ENCODE peak calls at places on chromosome 3, in seven cellular contexts. One of them, this sample, is unnamed. For H3K27me3, the result is how much of the 10 kb centered on the place peaks cover.

GRCh38 chr3:138187296-138188012 is at the start of gene ARMC8:
- DNase-seq in breast epithelium: peak
- DNase-seq in spleen: peak
- DNase-seq in sigmoid colon: peak
- DNase-seq in upper lobe of left lung: peak
- DNase-seq in prostate gland: peak
- DNase-seq in H1: peak
- DNase-seq in this sample: no peak

GRCh38 chr3:10526366-10526765 is 21.0 kb upstream of the ATP2B2 start:
- DNase-seq in spleen: no peak
- DNase-seq in upper lobe of left lung: no peak
- DNase-seq in breast epithelium: no peak
- DNase-seq in H1: peak
- DNase-seq in sigmoid colon: peak
- DNase-seq in prostate gland: no peak
- DNase-seq in this sample: no peak

GRCh38 chr3:48619541-48620524 is 1.7 kb downstream of the TMEM89 start:
- DNase-seq in upper lobe of left lung: no peak
- DNase-seq in H1: no peak
- DNase-seq in prostate gland: peak
- DNase-seq in breast epithelium: no peak
- DNase-seq in spleen: no peak
- DNase-seq in sigmoid colon: no peak
- DNase-seq in this sample: no peak

GRCh38 chr3:58016710-58017109 is 8.5 kb downstream of the FLNB start:
- DNase-seq in prostate gland: no peak
- DNase-seq in sigmoid colon: no peak
- DNase-seq in H1: no peak
- DNase-seq in spleen: no peak
- DNase-seq in breast epithelium: no peak
- DNase-seq in upper lobe of left lung: no peak
- DNase-seq in this sample: no peak

GRCh38 chr3:177836671-177837070 is 639.4 kb upstream of the TBL1XR1 start:
- DNase-seq in breast epithelium: no peak
- DNase-seq in spleen: no peak
- DNase-seq in sigmoid colon: no peak
- DNase-seq in upper lobe of left lung: no peak
- DNase-seq in prostate gland: no peak
- DNase-seq in H1: no peak
- DNase-seq in this sample: no peak

GRCh38 chr3:81531256-81531655 is 230.2 kb downstream of the GBE1 start:
- DNase-seq in H1: no peak
- DNase-seq in breast epithelium: no peak
- DNase-seq in sigmoid colon: no peak
- DNase-seq in prostate gland: no peak
- DNase-seq in spleen: no peak
- DNase-seq in upper lobe of left lung: no peak
- DNase-seq in this sample: no peak

GRCh38 chr3:104717828-104718196 is 648.9 kb upstream of the ALCAM start:
- DNase-seq in upper lobe of left lung: no peak
- DNase-seq in spleen: no peak
- DNase-seq in H1: no peak
- DNase-seq in prostate gland: no peak
- DNase-seq in breast epithelium: no peak
- DNase-seq in sigmoid colon: no peak
- DNase-seq in this sample: no peak

GRCh38 chr3:196169836-196170240 is 41.4 kb downstream of the ZDHHC19 start:
- DNase-seq in sigmoid colon: no peak
- DNase-seq in upper lobe of left lung: peak
- DNase-seq in breast epithelium: no peak
- DNase-seq in spleen: peak
- DNase-seq in H1: no peak
- DNase-seq in prostate gland: no peak
- DNase-seq in this sample: no peak

GRCh38 chr3:11944052-11944673 is 60.0 kb upstream of the SYN2 start:
- DNase-seq in H1: peak
- DNase-seq in spleen: no peak
- DNase-seq in upper lobe of left lung: no peak
- DNase-seq in prostate gland: no peak
- DNase-seq in breast epithelium: no peak
- DNase-seq in sigmoid colon: no peak
- DNase-seq in this sample: no peak

GRCh38 chr3:128956440-128956839 is 37.4 kb downstream of the CFAP92 start:
- DNase-seq in prostate gland: no peak
- DNase-seq in breast epithelium: no peak
- DNase-seq in H1: no peak
- DNase-seq in spleen: peak
- DNase-seq in sigmoid colon: no peak
- DNase-seq in upper lobe of left lung: no peak
- DNase-seq in this sample: no peak

GRCh38 chr3:194517333-194517732 is 30.5 kb upstream of the ATP13A3 start:
- DNase-seq in spleen: no peak
- DNase-seq in breast epithelium: no peak
- DNase-seq in H1: no peak
- DNase-seq in sigmoid colon: no peak
- DNase-seq in upper lobe of left lung: no peak
- DNase-seq in prostate gland: no peak
- DNase-seq in this sample: no peak
- TF ChIP-seq POLR2AphosphoS5 in spleen: no peak
- TF ChIP-seq POLR2AphosphoS5 in breast epithelium: no peak
- TF ChIP-seq POLR2AphosphoS5 in H1: no peak
- TF ChIP-seq POLR2AphosphoS5 in sigmoid colon: no peak
- TF ChIP-seq POLR2AphosphoS5 in upper lobe of left lung: no peak
- TF ChIP-seq POLR2AphosphoS5 in prostate gland: no peak
- TF ChIP-seq POLR2AphosphoS5 in this sample: no peak

GRCh38 chr3:147381610-147382009 is 24.7 kb downstream of the ZIC4 start:
- DNase-seq in breast epithelium: no peak
- DNase-seq in sigmoid colon: no peak
- DNase-seq in prostate gland: no peak
- DNase-seq in spleen: no peak
- DNase-seq in upper lobe of left lung: no peak
- DNase-seq in H1: no peak
- DNase-seq in this sample: no peak
- H3K27me3 ChIP-seq in breast epithelium: half or more
- H3K27me3 ChIP-seq in sigmoid colon: half or more
- H3K27me3 ChIP-seq in prostate gland: under half
- H3K27me3 ChIP-seq in spleen: under half
- H3K27me3 ChIP-seq in upper lobe of left lung: under half
- H3K27me3 ChIP-seq in H1: under half
- H3K27me3 ChIP-seq in this sample: half or more

DNA sequence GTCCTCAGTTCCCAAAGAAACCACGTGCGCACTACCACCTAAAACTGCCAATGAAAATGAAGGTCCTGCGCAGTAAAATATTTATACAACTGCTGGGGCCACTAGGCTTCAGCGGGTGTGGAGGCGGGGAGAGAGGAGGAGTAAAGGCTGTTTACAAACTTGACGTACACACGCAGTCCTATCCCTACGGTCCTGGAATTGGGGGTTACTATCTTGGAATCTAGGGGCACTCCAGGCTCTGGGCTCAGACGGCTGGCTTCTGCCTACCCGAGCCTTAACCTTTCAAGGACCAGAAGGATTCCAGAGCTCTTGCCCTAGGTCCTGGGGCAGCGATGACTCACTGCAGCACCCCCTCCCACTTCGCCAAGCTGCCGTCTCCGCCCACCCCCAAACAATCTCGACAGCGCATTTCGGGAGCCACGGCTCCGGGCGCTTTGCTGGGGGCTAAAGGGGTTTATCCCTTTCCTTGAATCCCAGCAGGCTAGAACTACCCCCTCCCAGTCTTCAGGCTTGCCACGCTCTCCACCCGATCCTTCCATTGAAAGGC is 3.0 kb downstream of the ADAMTS9 start:
- DNase-seq in spleen: no peak
- DNase-seq in breast epithelium: peak
- DNase-seq in upper lobe of left lung: peak
- DNase-seq in prostate gland: peak
- DNase-seq in H1: peak
- DNase-seq in sigmoid colon: peak
- DNase-seq in this sample: no peak
- TF ChIP-seq POLR2A in spleen: no peak
- TF ChIP-seq POLR2A in breast epithelium: no peak
- TF ChIP-seq POLR2A in upper lobe of left lung: no peak
- TF ChIP-seq POLR2A in prostate gland: no peak
- TF ChIP-seq POLR2A in H1: no peak
- TF ChIP-seq POLR2A in sigmoid colon: peak
- TF ChIP-seq POLR2A in this sample: no peak

GRCh38 chr3:56801597-56802410 is at the start of gene ARHGEF3:
- DNase-seq in spleen: peak
- DNase-seq in H1: peak
- DNase-seq in upper lobe of left lung: peak
- DNase-seq in prostate gland: peak
- DNase-seq in breast epithelium: peak
- DNase-seq in sigmoid colon: peak
- DNase-seq in this sample: no peak
- TF ChIP-seq POLR2AphosphoS5 in spleen: peak
- TF ChIP-seq POLR2AphosphoS5 in H1: peak
- TF ChIP-seq POLR2AphosphoS5 in upper lobe of left lung: peak
- TF ChIP-seq POLR2AphosphoS5 in prostate gland: peak
- TF ChIP-seq POLR2AphosphoS5 in breast epithelium: no peak
- TF ChIP-seq POLR2AphosphoS5 in sigmoid colon: peak
- TF ChIP-seq POLR2AphosphoS5 in this sample: peak

GRCh38 chr3:55485208-55485791 is 1.8 kb downstream of the WNT5A start:
- DNase-seq in H1: peak
- DNase-seq in upper lobe of left lung: peak
- DNase-seq in sigmoid colon: peak
- DNase-seq in breast epithelium: peak
- DNase-seq in spleen: peak
- DNase-seq in prostate gland: peak
- DNase-seq in this sample: no peak
- H3K27me3 ChIP-seq in H1: under half
- H3K27me3 ChIP-seq in upper lobe of left lung: under half
- H3K27me3 ChIP-seq in sigmoid colon: under half
- H3K27me3 ChIP-seq in breast epithelium: under half
- H3K27me3 ChIP-seq in spleen: under half
- H3K27me3 ChIP-seq in prostate gland: under half
- H3K27me3 ChIP-seq in this sample: under half

GRCh38 chr3:15102256-15102655 is 3.3 kb upstream of the RBSN start:
- DNase-seq in spleen: peak
- DNase-seq in prostate gland: peak
- DNase-seq in sigmoid colon: peak
- DNase-seq in upper lobe of left lung: peak
- DNase-seq in breast epithelium: peak
- DNase-seq in H1: no peak
- DNase-seq in this sample: no peak
- TF ChIP-seq POLR2A in spleen: no peak
- TF ChIP-seq POLR2A in prostate gland: no peak
- TF ChIP-seq POLR2A in sigmoid colon: no peak
- TF ChIP-seq POLR2A in upper lobe of left lung: no peak
- TF ChIP-seq POLR2A in breast epithelium: no peak
- TF ChIP-seq POLR2A in H1: no peak
- TF ChIP-seq POLR2A in this sample: no peak

GRCh38 chr3:31041161-31041978 is 146.9 kb upstream of the GADL1 start:
- DNase-seq in breast epithelium: no peak
- DNase-seq in H1: no peak
- DNase-seq in prostate gland: no peak
- DNase-seq in spleen: no peak
- DNase-seq in sigmoid colon: no peak
- DNase-seq in upper lobe of left lung: no peak
- DNase-seq in this sample: no peak
- TF ChIP-seq POLR2AphosphoS5 in breast epithelium: no peak
- TF ChIP-seq POLR2AphosphoS5 in H1: no peak
- TF ChIP-seq POLR2AphosphoS5 in prostate gland: no peak
- TF ChIP-seq POLR2AphosphoS5 in spleen: no peak
- TF ChIP-seq POLR2AphosphoS5 in sigmoid colon: no peak
- TF ChIP-seq POLR2AphosphoS5 in upper lobe of left lung: no peak
- TF ChIP-seq POLR2AphosphoS5 in this sample: no peak